ENCODE peak calls at places on chromosome 11, in six cellular contexts. O, N, D, I, L and T are unnamed samples.

GRCh38 chr11:68965901-68966868 is 14.6 kb downstream of the MRGPRD start:
- DNase-seq in O (no peak), I (no peak), L (no peak), D (peak), N (no peak), T (no peak)

GRCh38 chr11:96277696-96278038 is 65.3 kb downstream of the MAML2 start:
- DNase-seq in I (no peak), D (no peak), N (no peak), O (no peak), L (no peak), T (no peak)

GRCh38 chr11:37050311-37050710 is 452.3 kb upstream of the RAG2 start:
- DNase-seq in I (no peak), N (no peak), O (no peak), D (no peak), L (no peak), T (no peak)

GRCh38 chr11:46382644-46383403 is 1.4 kb downstream of the MDK start:
- DNase-seq in L (no peak), N (no peak), D (peak), O (no peak), I (no peak), T (peak)

GRCh38 chr11:126479178-126479930 is 123.9 kb downstream of the ST3GAL4 start:
- DNase-seq in I (no peak), N (no peak), D (no peak), L (no peak), O (no peak), T (no peak)

GRCh38 chr11:11243790-11244469 is 109.1 kb downstream of the CSNK2A3 start:
- DNase-seq in D (no peak), I (no peak), O (peak), N (peak), L (peak), T (peak)

GRCh38 chr11:33723238-33723881 is 12.9 kb downstream of the CD59 start:
- DNase-seq in L (peak), I (peak), O (no peak), D (no peak), N (peak), T (peak)

GRCh38 chr11:82924522-82925224 is 23.1 kb downstream of the DDIAS start:
- DNase-seq in D (no peak), O (no peak), I (no peak), L (no peak), N (no peak), T (no peak)

GRCh38 chr11:74937696-74938475 is 11.0 kb downstream of the XRRA1 start:
- DNase-seq in N (no peak), I (no peak), D (no peak), L (peak), O (no peak), T (peak)

GRCh38 chr11:62842171-62842717 is 2.9 kb upstream of the WDR74 start:
- DNase-seq in N (peak), O (peak), I (no peak), L (no peak), D (no peak), T (no peak)

GRCh38 chr11:101915811-101916291 is 471 bp downstream of the ANGPTL5 start:
- DNase-seq in N (no peak), I (no peak), D (peak), O (peak), L (peak), T (peak)

GRCh38 chr11:122707111-122707510 is 51.6 kb downstream of the UBASH3B start:
- DNase-seq in L (no peak), O (no peak), D (no peak), N (no peak), I (no peak), T (no peak)

GRCh38 chr11:105793092-105793491 is 183.2 kb downstream of the GRIA4 start:
- DNase-seq in I (no peak), L (no peak), O (no peak), N (no peak), D (no peak), T (no peak)

GRCh38 chr11:75285776-75286360 is 45.3 kb downstream of the TPBGL start:
- DNase-seq in O (no peak), I (no peak), N (no peak), L (no peak), D (no peak), T (no peak)

GRCh38 chr11:8871283-8871775 is 39.7 kb upstream of the AKIP1 start:
- DNase-seq in N (no peak), I (peak), O (no peak), D (peak), L (peak), T (peak)

GRCh38 chr11:1566381-1567051 is 5.6 kb downstream of the DUSP8 start:
- DNase-seq in N (no peak), D (no peak), I (no peak), O (no peak), L (no peak), T (no peak)

GRCh38 chr11:94060401-94060800 is 39.2 kb downstream of the HEPHL1 start:
- DNase-seq in N (no peak), D (no peak), L (no peak), I (no peak), O (no peak), T (no peak)

GRCh38 chr11:122850076-122850631 is 11.9 kb downstream of the CRTAM start:
- DNase-seq in I (no peak), D (no peak), N (peak), O (no peak), L (peak), T (peak)

GRCh38 chr11:33172996-33173395 is 11.7 kb upstream of the CSTF3 start:
- DNase-seq in D (no peak), I (no peak), O (no peak), L (no peak), N (no peak), T (no peak)

GRCh38 chr11:127670372-127670771 is 669.8 kb upstream of the KIRREL3 start:
- DNase-seq in O (no peak), L (no peak), I (no peak), D (no peak), N (no peak), T (no peak)

GRCh38 chr11:17598700-17599459 is 51.8 kb downstream of the OTOG start:
- DNase-seq in L (peak), I (peak), D (peak), N (peak), O (peak), T (peak)

GRCh38 chr11:75572744-75573143 is 10.7 kb downstream of the SERPINH1 start:
- DNase-seq in O (no peak), N (no peak), I (no peak), L (no peak), D (peak), T (no peak)

GRCh38 chr11:8328848-8329330 is 65.2 kb upstream of the LMO1 start:
- DNase-seq in I (peak), N (peak), L (peak), O (peak), D (peak), T (peak)

GRCh38 chr11:65316311-65316978 is 1.8 kb downstream of the CDC42EP2 start:
- DNase-seq in O (no peak), L (peak), D (no peak), I (peak), N (no peak), T (peak)

GRCh38 chr11:72599325-72600117 is 74.7 kb downstream of the PDE2A start:
- DNase-seq in D (no peak), N (no peak), I (no peak), O (no peak), L (no peak), T (peak)

GRCh38 chr11:1924646-1925372 is 5.3 kb downstream of the TNNT3 start:
- DNase-seq in N (no peak), O (no peak), D (no peak), L (no peak), I (no peak), T (no peak)

GRCh38 chr11:116275634-116276033 is 497.2 kb downstream of the BUD13 start:
- DNase-seq in O (no peak), I (no peak), L (no peak), N (no peak), D (no peak), T (peak)

GRCh38 chr11:97615541-97615940 is 1225.7 kb downstream of the JRKL start:
- DNase-seq in O (no peak), N (no peak), I (no peak), D (no peak), L (peak), T (no peak)

GRCh38 chr11:128247235-128247594 is 340.1 kb downstream of the ETS1 start:
- DNase-seq in N (no peak), I (no peak), L (no peak), D (no peak), O (no peak), T (no peak)

GRCh38 chr11:122672892-122673291 is 17.4 kb downstream of the UBASH3B start:
- DNase-seq in I (no peak), D (no peak), N (no peak), L (no peak), O (no peak), T (no peak)

GRCh38 chr11:121248496-121248895 is 44.1 kb upstream of the SC5D start:
- DNase-seq in L (no peak), I (no peak), N (no peak), D (no peak), O (no peak), T (no peak)

GRCh38 chr11:9847636-9848035 is 183.8 kb downstream of the SWAP70 start:
- DNase-seq in I (no peak), O (no peak), D (no peak), L (no peak), N (no peak), T (no peak)

GRCh38 chr11:24312464-24313238 is 184.2 kb upstream of the LUZP2 start:
- DNase-seq in N (no peak), I (peak), O (no peak), D (no peak), L (peak), T (peak)

GRCh38 chr11:78946945-78947914 is 372.6 kb upstream of the NARS2 start:
- DNase-seq in I (no peak), D (no peak), L (no peak), O (no peak), N (no peak), T (no peak)

GRCh38 chr11:17792161-17792560 is 57.6 kb downstream of the KCNC1 start:
- DNase-seq in I (no peak), O (no peak), L (no peak), D (peak), N (no peak), T (no peak)

GRCh38 chr11:70671611-70672010 is 273.3 kb downstream of the CTTN start:
- DNase-seq in D (peak), L (no peak), N (no peak), I (no peak), O (no peak), T (no peak)

GRCh38 chr11:32039149-32039548 is 51.7 kb upstream of the RCN1 start:
- DNase-seq in L (no peak), N (no peak), I (no peak), D (no peak), O (no peak), T (no peak)